ENCODE peak calls at places on chromosomes 7 and 10, in nine cellular contexts. I is transverse colon, G is SK-N-SH, Q is prostate gland, O is breast epithelium, N is Panc1, J is suprapubic skin, K is K562, T is upper lobe of left lung. U is an unnamed sample.

GRCh38 chr7:83684928-83685327 is 36.0 kb upstream of the SEMA3E start:
- DNase-seq in I (no peak), G (no peak), Q (no peak), O (no peak), N (no peak), J (no peak), K (no peak), T (no peak), U (no peak)

GRCh38 chr10:28810062-28810870 is 132.9 kb downstream of the BAMBI start:
- DNase-seq in I (no peak), G (no peak), Q (no peak), O (no peak), N (no peak), J (no peak), K (peak; percentile 36), T (no peak), U (no peak)

GRCh38 chr10:105023706-105024105 is 382.6 kb downstream of the SORCS3 start:
- DNase-seq in I (no peak), G (no peak), Q (no peak), O (no peak), N (no peak), J (peak; percentile 68), K (no peak), T (no peak), U (no peak)

GRCh38 chr10:26217396-26218105 is 977 bp downstream of the GAD2 start:
- DNase-seq in I (no peak), G (peak; percentile 43), Q (no peak), O (no peak), N (no peak), J (no peak), K (no peak), T (no peak), U (no peak)

GRCh38 chr10:16458196-16458977 is 21.6 kb downstream of the PTER start:
- DNase-seq in I (no peak), G (peak; percentile 9), Q (no peak), O (no peak), N (no peak), J (no peak), K (no peak), T (no peak), U (no peak)

GRCh38 chr7:50939026-50939425 is 156.3 kb upstream of the GRB10 start:
- DNase-seq in I (no peak), G (no peak), Q (no peak), O (no peak), N (no peak), J (no peak), K (no peak), T (no peak), U (no peak)

GRCh38 chr7:77822269-77822668 is 23.7 kb downstream of the PHTF2 start:
- DNase-seq in I (no peak), G (no peak), Q (no peak), O (no peak), N (no peak), J (no peak), K (no peak), T (no peak), U (no peak)

GRCh38 chr7:56087445-56087844 is 5.3 kb downstream of the PHKG1 start:
- DNase-seq in I (no peak), G (no peak), Q (no peak), O (no peak), N (no peak), J (no peak), K (no peak), T (no peak), U (no peak)

GRCh38 chr7:20749896-20750295 is 36.8 kb downstream of the SP8 start:
- DNase-seq in I (no peak), G (no peak), Q (no peak), O (no peak), N (no peak), J (no peak), K (no peak), T (no peak), U (no peak)

GRCh38 chr10:74880041-74880440 is 53.6 kb downstream of the KAT6B start:
- DNase-seq in I (no peak), G (no peak), Q (no peak), O (no peak), N (no peak), J (no peak), K (no peak), T (no peak), U (no peak)

GRCh38 chr7:15175103-15175502 is 272.6 kb upstream of the DGKB start:
- DNase-seq in I (no peak), G (no peak), Q (no peak), O (no peak), N (no peak), J (no peak), K (no peak), T (no peak), U (no peak)

GRCh38 chr10:13299437-13300287 is at the start of gene PHYH:
- DNase-seq in I (peak; percentile 94), G (peak; percentile 93), Q (peak; percentile 89), O (peak; percentile 84), N (no peak), J (peak; percentile 94), K (peak; percentile 90), T (peak; percentile 93), U (peak; percentile 94)

GRCh38 chr7:28921822-28922221 is 36.3 kb downstream of the TRIL start:
- DNase-seq in I (peak; percentile 40), G (peak; percentile 84), Q (peak; percentile 63), O (no peak), N (peak; percentile 53), J (no peak), K (peak; percentile 61), T (peak; percentile 32), U (peak; percentile 52)

GRCh38 chr10:46014683-46015405 is 15.6 kb downstream of the NCOA4 start:
- DNase-seq in I (no peak), G (no peak), Q (no peak), O (no peak), N (no peak), J (no peak), K (no peak), T (no peak), U (no peak)
- H3K27ac ChIP-seq in I (no peak overlapping the region), G (no peak overlapping the region), Q (no peak overlapping the region), O (no peak overlapping the region), N (no peak overlapping the region), J (no peak overlapping the region), K (no peak overlapping the region), T (no peak overlapping the region), U (no peak overlapping the region)

DNA sequence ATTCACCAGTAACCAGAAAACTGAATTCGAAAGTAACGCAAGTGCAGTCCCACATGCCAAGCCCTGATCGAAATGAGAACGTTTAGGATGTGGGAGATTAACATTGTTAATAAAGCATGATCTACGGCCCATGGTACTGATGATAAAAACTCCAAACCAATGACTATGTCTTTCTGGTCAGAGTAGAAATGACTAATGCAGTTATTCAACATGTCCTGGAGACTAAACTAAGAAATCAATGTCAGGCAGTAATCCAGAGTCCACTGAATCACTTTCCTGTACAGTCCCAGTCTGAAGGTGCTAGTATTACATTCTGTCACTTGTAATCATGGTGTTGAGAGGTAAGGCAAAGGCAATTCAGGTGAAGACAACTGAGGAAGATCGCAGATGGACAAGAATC is 14.4 kb downstream of the NPSR1 start:
- DNase-seq in I (no peak), G (no peak), Q (no peak), O (no peak), N (peak; percentile 58), J (no peak), K (no peak), T (no peak), U (no peak)
- TF ChIP-seq POLR2AphosphoS5 in I (no peak), G (peak; percentile 48), Q (no peak), O (no peak), N (no peak), J (no peak), K (no peak), T (no peak), U (no peak)

DNA sequence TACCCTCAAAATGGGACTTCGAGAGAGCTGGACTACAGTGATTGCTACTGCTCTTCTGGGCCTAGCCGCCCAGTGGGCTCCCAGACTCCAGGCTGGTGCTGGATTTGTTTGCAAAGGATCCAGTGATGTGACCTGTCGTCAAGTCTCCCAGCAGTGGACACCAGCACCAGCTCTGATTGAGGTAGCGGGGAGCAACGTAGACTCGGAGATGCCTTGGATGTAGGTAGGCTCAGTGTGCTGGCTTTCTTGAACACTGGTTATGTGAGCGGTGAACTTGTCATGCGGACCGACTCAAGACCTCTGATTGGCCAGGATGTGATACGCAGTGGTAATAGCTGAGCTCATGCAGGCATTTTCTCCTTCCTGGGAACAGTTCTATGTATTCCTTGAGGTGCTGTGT is 19.4 kb downstream of the AKR1C2 start:
- DNase-seq in I (no peak), G (no peak), Q (no peak), O (no peak), N (no peak), J (no peak), K (no peak), T (no peak), U (no peak)
- H3K27ac ChIP-seq in I (no peak overlapping the region), G (no peak overlapping the region), Q (no peak overlapping the region), O (no peak overlapping the region), N (no peak overlapping the region), J (no peak overlapping the region), K (no peak overlapping the region), T (no peak overlapping the region), U (peak overlapping the region; percentile 84)

DNA sequence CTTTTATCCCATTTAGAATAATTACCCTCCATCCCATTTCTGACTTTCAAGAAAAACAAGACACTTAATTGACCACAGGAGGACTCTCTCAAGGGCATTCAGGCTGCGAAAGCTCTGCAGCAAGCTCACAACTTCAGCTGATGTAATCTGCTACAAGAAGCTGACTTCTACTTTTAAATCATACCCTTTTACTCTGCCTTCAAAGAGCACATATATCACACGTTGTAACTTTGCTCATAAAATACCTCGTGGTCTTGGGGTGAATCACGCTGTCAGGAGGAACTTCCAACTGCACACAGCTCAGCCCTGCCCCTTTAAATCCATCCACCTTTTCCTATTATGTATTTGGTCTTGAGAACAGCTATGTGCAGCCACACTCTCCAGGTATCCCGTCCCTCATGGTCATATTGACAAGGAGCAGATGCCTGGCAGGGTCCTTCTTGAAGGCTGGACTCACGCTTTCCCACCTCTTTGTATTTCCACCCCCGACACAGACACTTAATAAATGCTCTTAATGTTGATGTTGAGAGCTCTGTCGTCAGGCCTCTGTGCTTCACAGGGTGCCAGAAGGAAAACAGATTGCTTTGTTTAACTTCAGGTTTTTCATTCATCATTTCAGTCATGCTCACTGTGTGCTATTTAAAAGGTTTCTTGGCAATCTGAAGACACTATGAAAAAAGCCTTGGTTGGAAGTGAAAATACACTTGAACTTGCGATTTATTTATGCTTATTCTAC is 47.6 kb downstream of the ICA1 start:
- DNase-seq in I (no peak), G (no peak), Q (no peak), O (no peak), N (peak; percentile 22), J (no peak), K (no peak), T (no peak), U (no peak)
- TF ChIP-seq POLR2AphosphoS5 in I (peak; percentile 31), G (no peak), Q (peak; percentile 8), O (no peak), N (no peak), J (no peak), K (no peak), T (no peak), U (peak; percentile 69)

DNA sequence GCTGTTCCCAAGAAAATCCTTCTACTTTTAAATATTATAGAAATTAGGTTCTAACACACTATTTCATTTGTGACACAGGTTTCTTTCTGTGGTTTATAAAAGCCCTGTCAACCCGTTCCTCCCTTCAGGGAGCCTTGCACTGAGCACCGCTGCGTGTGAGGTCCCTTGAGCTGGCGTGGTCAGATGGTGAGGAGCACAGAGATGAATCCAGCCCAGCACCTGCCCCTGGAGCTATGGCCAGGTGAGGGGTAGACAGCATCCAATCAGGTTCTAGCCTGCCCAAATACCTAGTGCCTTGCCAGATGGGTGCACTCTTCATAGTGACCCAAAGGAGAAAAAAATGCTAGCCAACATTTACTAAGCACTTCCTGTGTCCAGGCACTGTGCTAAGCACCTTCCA is 15.7 kb downstream of the ZCCHC24 start:
- DNase-seq in I (no peak), G (no peak), Q (no peak), O (no peak), N (no peak), J (no peak), K (no peak), T (no peak), U (no peak)
- H3K27ac ChIP-seq in I (peak overlapping the region; percentile 90), G (no peak overlapping the region), Q (no peak overlapping the region), O (peak overlapping the region; percentile 52), N (no peak overlapping the region), J (no peak overlapping the region), K (no peak overlapping the region), T (no peak overlapping the region), U (peak overlapping the region; percentile 43)